ENCODE peak calls at places on chromosome 2, in seven cellular contexts. W is body of pancreas, D is psoas muscle, E is brain microvascular endothelial cell, F is ovary, G is fibroblast of pulmonary artery, R is adrenal gland. I is an unnamed sample.

GRCh38 chr2:148817210-148817708 is 57.8 kb upstream of the KIF5C start:
- DNase-seq in E (no peak), R (peak), W (no peak), G (peak), F (no peak), D (no peak), I (peak)

GRCh38 chr2:86337235-86338099 is at the start of gene REEP1:
- DNase-seq in E (no peak), D (peak), W (peak), G (no peak), F (peak), R (peak), I (no peak)

GRCh38 chr2:201111096-201111495 is 4.9 kb upstream of the CFLAR start:
- DNase-seq in W (no peak), D (no peak), E (no peak), G (no peak), F (no peak), R (no peak), I (no peak)

GRCh38 chr2:238863231-238863630 is 15.3 kb downstream of the TWIST2 start:
- DNase-seq in G (no peak), R (no peak), W (no peak), D (no peak), E (no peak), F (no peak), I (no peak)

GRCh38 chr2:222213084-222213483 is 85.7 kb downstream of the PAX3 start:
- DNase-seq in G (no peak), D (no peak), R (no peak), E (no peak), F (no peak), W (no peak), I (no peak)

GRCh38 chr2:174247474-174248186 is 702 bp downstream of the OLA1 start:
- DNase-seq in R (no peak), E (peak), W (peak), F (no peak), G (peak), D (no peak), I (peak)

GRCh38 chr2:217900010-217900779 is 102.6 kb downstream of the TNS1 start:
- DNase-seq in E (no peak), R (no peak), D (no peak), G (no peak), W (peak), F (no peak), I (no peak)

GRCh38 chr2:99337931-99338580 is 867 bp downstream of the EIF5B start:
- DNase-seq in R (no peak), D (no peak), W (peak), G (peak), F (no peak), E (no peak), I (peak)

GRCh38 chr2:102696463-102696862 is 65.4 kb upstream of the TMEM182 start:
- DNase-seq in W (no peak), D (no peak), G (no peak), E (no peak), F (no peak), R (no peak), I (no peak)

GRCh38 chr2:172281648-172282576 is 145.5 kb upstream of the ITGA6 start:
- DNase-seq in E (peak), W (no peak), R (no peak), D (no peak), F (no peak), G (peak), I (peak)

GRCh38 chr2:25894135-25894830 is 16.0 kb upstream of the ASXL2 start:
- DNase-seq in F (no peak), W (no peak), E (peak), R (peak), G (peak), D (no peak), I (peak)

GRCh38 chr2:111694690-111695089 is 189.3 kb downstream of the ANAPC1 start:
- DNase-seq in E (peak), R (no peak), G (peak), D (peak), W (peak), F (no peak), I (peak)

GRCh38 chr2:55097462-55098410 is 47.5 kb upstream of the RTN4 start:
- DNase-seq in R (no peak), E (no peak), F (peak), W (no peak), D (peak), G (peak), I (peak)

GRCh38 chr2:101983928-101984327 is 7.8 kb upstream of the IL1R2 start:
- DNase-seq in W (no peak), F (no peak), E (no peak), G (peak), D (no peak), R (no peak), I (no peak)

GRCh38 chr2:179711375-179711774 is 150.0 kb downstream of the ZNF385B start:
- DNase-seq in G (no peak), F (no peak), R (no peak), W (no peak), D (no peak), E (no peak), I (no peak)

GRCh38 chr2:48249631-48250473 is 280.1 kb upstream of the STON1 start:
- DNase-seq in G (peak), R (no peak), W (peak), D (no peak), E (no peak), F (no peak), I (peak)

GRCh38 chr2:65374555-65374954 is 57.8 kb downstream of the SPRED2 start:
- DNase-seq in G (no peak), R (no peak), W (no peak), D (no peak), F (no peak), E (no peak), I (no peak)

GRCh38 chr2:221104391-221104811 is 467.7 kb downstream of the EPHA4 start:
- DNase-seq in G (peak), F (peak), D (peak), W (peak), R (peak), E (peak), I (peak)

GRCh38 chr2:224009605-224010330 is 29.3 kb downstream of the SERPINE2 start:
- DNase-seq in D (no peak), G (peak), R (no peak), F (no peak), E (no peak), W (no peak), I (peak)

DNA sequence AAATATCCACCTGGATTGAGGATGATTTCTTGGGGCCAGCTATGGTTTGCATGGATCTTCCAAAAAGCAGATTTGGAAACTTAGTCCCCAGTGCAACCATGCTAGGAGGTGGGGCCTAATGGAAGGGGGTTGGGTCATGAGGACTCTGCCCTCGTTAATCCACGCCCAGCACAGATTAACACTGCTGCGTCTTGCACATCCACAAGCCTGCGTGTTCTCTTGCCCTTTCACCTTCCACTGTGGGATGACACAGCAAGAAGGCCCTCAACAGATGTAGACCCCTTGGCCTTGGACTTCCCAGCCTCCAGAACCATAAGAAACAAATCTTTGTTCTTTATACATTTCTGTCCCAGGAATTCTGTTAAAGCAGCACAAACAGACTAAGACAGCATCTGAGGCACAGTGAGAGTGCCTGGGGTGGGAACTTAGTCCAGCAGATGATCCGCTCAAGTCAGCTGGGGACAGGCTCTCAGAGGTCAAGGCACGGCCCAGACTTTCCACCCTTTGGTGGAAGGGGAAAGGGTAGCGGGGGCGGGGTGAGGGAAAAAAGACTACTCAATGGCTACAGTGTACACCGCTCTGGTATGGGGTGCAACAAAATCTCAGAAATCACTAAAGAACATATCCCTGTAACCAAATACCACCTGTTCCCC is 2.4 kb downstream of the RAB17 start:
- DNase-seq in G (no peak), W (no peak), F (no peak), R (no peak), D (no peak), E (no peak), I (no peak)
- H3K4me3 ChIP-seq in G (no peak), W (no peak), F (no peak), R (no peak), D (no peak), E (no peak), I (no peak)

DNA sequence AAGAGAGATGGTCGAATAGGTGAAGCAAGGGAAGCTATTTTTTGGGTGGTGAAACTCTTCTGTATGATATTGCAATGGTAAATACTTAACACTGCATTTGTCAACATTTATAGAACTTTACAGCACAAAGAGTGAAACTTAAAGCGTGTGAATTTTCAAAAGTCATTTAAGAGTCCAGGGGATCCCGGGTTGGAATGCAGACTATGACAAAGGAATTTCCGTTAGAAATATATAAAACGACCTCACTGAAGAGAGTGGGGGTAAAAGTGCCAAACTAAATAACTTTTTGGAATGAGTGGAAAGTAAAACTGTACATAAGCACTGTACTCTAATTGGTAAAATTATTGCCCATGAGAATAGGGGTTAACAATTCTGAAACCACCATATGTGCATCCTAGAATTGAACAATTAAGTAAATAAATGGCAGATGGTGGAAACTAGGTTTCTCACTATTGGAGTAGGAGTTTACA is 191.0 kb upstream of the FN1 start:
- DNase-seq in E (peak), R (no peak), F (no peak), W (no peak), D (no peak), G (peak), I (peak)
- H3K4me3 ChIP-seq in E (no peak), R (no peak), F (no peak), W (no peak), D (no peak), G (no peak), I (no peak)

GRCh38 chr2:241617431-241618154 is 19.4 kb downstream of the THAP4 start:
- DNase-seq in F (no peak), W (peak), R (no peak), G (no peak), D (peak), E (no peak), I (no peak)

GRCh38 chr2:241615041-241615440 is 21.9 kb downstream of the THAP4 start:
- DNase-seq in R (no peak), G (no peak), F (no peak), E (no peak), D (no peak), W (no peak), I (no peak)

GRCh38 chr2:241618296-241618805 is 18.6 kb downstream of the THAP4 start:
- DNase-seq in F (no peak), R (no peak), E (no peak), D (no peak), G (no peak), W (no peak), I (no peak)

GRCh38 chr2:241615522-241616052 is 21.4 kb downstream of the THAP4 start:
- DNase-seq in G (no peak), D (no peak), F (no peak), R (no peak), E (no peak), W (no peak), I (no peak)

DNA sequence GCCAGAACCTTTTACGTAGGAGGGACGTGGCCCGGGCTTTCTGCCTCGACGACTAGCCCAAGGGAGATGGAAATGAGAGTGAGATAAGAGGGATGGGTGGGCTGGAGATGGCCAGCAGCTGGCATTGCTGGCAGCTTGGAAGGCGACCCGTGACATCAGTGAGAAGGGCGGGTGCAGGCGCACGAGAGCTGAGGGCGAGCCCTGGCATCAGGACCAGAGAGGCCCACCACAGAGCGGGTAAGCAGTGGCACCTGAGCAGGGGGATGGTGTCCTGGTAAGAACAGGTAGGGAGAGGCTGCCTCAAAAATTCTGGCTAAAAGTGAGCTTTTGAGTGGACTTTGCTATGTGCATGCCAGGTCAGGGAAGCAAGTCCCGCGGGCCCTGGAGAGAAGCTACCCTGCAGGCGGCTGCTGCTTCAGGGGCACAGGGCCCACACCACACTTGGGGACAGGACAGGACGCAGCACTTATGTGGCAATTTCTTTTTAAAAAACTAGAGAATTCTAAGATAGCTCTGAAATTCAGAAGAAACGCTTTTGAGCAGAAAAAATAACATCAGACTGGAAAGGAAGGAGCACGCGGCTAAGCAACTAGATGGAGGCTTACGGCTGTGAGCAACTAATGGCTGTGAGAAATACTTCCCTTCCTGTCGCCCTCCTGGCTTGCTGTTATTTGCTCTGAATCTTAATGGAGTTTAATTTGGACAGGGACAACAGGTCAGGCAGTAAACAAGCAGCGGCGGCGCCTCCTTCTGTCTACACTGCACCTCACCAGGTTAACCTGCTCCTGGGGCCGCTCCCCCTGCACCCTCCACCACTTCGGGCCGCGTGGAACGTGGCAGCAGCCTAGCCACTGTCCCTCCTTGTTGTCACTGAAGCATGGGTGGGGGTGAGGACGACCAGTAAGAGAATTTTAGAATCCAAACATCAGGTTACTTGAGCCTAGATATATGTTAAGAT is 20.5 kb downstream of the THAP4 start:
- DNase-seq in W (no peak), R (no peak), E (no peak), F (no peak), G (no peak), D (no peak), I (no peak)
- H3K4me3 ChIP-seq in W (no peak), R (no peak), E (no peak), F (no peak), G (no peak), D (peak), I (no peak)

GRCh38 chr2:45167885-45168284 is 158.6 kb upstream of the SIX2 start:
- DNase-seq in G (no peak), F (no peak), W (no peak), D (no peak), E (no peak), R (no peak), I (no peak)
- H3K4me3 ChIP-seq in G (no peak), F (no peak), W (no peak), D (no peak), E (no peak), R (no peak), I (no peak)

GRCh38 chr2:226115832-226116200 is 683.8 kb downstream of the IRS1 start:
- DNase-seq in D (no peak), G (peak), W (no peak), R (no peak), F (no peak), E (peak), I (no peak)
- H3K4me3 ChIP-seq in D (no peak), G (no peak), W (no peak), R (no peak), F (no peak), E (no peak), I (no peak)

GRCh38 chr2:225011585-225011984 is 30.7 kb downstream of the DOCK10 start:
- DNase-seq in R (no peak), G (no peak), F (no peak), W (no peak), D (no peak), E (no peak), I (no peak)
- H3K4me3 ChIP-seq in R (no peak), G (no peak), F (no peak), W (no peak), D (no peak), E (no peak), I (no peak)